ENCODE peak calls at places on chromosomes 5 and 9, in six cellular contexts. One of them, this sample, is unnamed.

GRCh38 chr5:132294728-132295504 is 722 bp downstream of the SLC22A4 start:
- DNase-seq in stimulated activated CD4-positive, alpha-beta T cell treated with anti-CD3 and anti-CD28 coated beads, Interleukin-2, amount 100 ng/mL, for 4 hours: peak
- DNase-seq in NCI-H510A treated with DMSO at 0.1 percent for 48 hours: peak
- DNase-seq in neuronal stem cell: no peak
- DNase-seq in brain microvascular endothelial cell: peak
- DNase-seq in astrocyte of the spinal cord: peak
- DNase-seq in this sample: peak

GRCh38 chr5:120695368-120695880 is 231.3 kb downstream of the PRR16 start:
- DNase-seq in stimulated activated CD4-positive, alpha-beta T cell treated with anti-CD3 and anti-CD28 coated beads, Interleukin-2, amount 100 ng/mL, for 4 hours: no peak
- DNase-seq in NCI-H510A treated with DMSO at 0.1 percent for 48 hours: no peak
- DNase-seq in neuronal stem cell: no peak
- DNase-seq in brain microvascular endothelial cell: no peak
- DNase-seq in astrocyte of the spinal cord: no peak
- DNase-seq in this sample: no peak

GRCh38 chr5:43425965-43426364 is 13.8 kb upstream of the CCL28 start:
- DNase-seq in stimulated activated CD4-positive, alpha-beta T cell treated with anti-CD3 and anti-CD28 coated beads, Interleukin-2, amount 100 ng/mL, for 4 hours: no peak
- DNase-seq in NCI-H510A treated with DMSO at 0.1 percent for 48 hours: no peak
- DNase-seq in neuronal stem cell: no peak
- DNase-seq in brain microvascular endothelial cell: peak
- DNase-seq in astrocyte of the spinal cord: peak
- DNase-seq in this sample: no peak

GRCh38 chr9:137534256-137535119 is 15.7 kb downstream of the PNPLA7 start:
- DNase-seq in stimulated activated CD4-positive, alpha-beta T cell treated with anti-CD3 and anti-CD28 coated beads, Interleukin-2, amount 100 ng/mL, for 4 hours: no peak
- DNase-seq in NCI-H510A treated with DMSO at 0.1 percent for 48 hours: peak
- DNase-seq in neuronal stem cell: no peak
- DNase-seq in brain microvascular endothelial cell: peak
- DNase-seq in astrocyte of the spinal cord: peak
- DNase-seq in this sample: peak

GRCh38 chr5:154501566-154501965 is 23.5 kb upstream of the HAND1 start:
- DNase-seq in stimulated activated CD4-positive, alpha-beta T cell treated with anti-CD3 and anti-CD28 coated beads, Interleukin-2, amount 100 ng/mL, for 4 hours: no peak
- DNase-seq in NCI-H510A treated with DMSO at 0.1 percent for 48 hours: no peak
- DNase-seq in neuronal stem cell: no peak
- DNase-seq in brain microvascular endothelial cell: no peak
- DNase-seq in astrocyte of the spinal cord: no peak
- DNase-seq in this sample: no peak

GRCh38 chr9:75181748-75182147 is 93.4 kb downstream of the OSTF1 start:
- DNase-seq in stimulated activated CD4-positive, alpha-beta T cell treated with anti-CD3 and anti-CD28 coated beads, Interleukin-2, amount 100 ng/mL, for 4 hours: no peak
- DNase-seq in NCI-H510A treated with DMSO at 0.1 percent for 48 hours: no peak
- DNase-seq in neuronal stem cell: no peak
- DNase-seq in brain microvascular endothelial cell: peak
- DNase-seq in astrocyte of the spinal cord: peak
- DNase-seq in this sample: no peak

GRCh38 chr9:131707677-131708612 is 31.9 kb downstream of the RAPGEF1 start:
- DNase-seq in stimulated activated CD4-positive, alpha-beta T cell treated with anti-CD3 and anti-CD28 coated beads, Interleukin-2, amount 100 ng/mL, for 4 hours: no peak
- DNase-seq in NCI-H510A treated with DMSO at 0.1 percent for 48 hours: peak
- DNase-seq in neuronal stem cell: no peak
- DNase-seq in brain microvascular endothelial cell: peak
- DNase-seq in astrocyte of the spinal cord: peak
- DNase-seq in this sample: peak

GRCh38 chr5:36177154-36177553 is 25.2 kb downstream of the SKP2 start:
- DNase-seq in stimulated activated CD4-positive, alpha-beta T cell treated with anti-CD3 and anti-CD28 coated beads, Interleukin-2, amount 100 ng/mL, for 4 hours: no peak
- DNase-seq in NCI-H510A treated with DMSO at 0.1 percent for 48 hours: no peak
- DNase-seq in neuronal stem cell: no peak
- DNase-seq in brain microvascular endothelial cell: no peak
- DNase-seq in astrocyte of the spinal cord: no peak
- DNase-seq in this sample: no peak

GRCh38 chr9:78064075-78064474 is 32.5 kb upstream of the GNAQ start:
- DNase-seq in stimulated activated CD4-positive, alpha-beta T cell treated with anti-CD3 and anti-CD28 coated beads, Interleukin-2, amount 100 ng/mL, for 4 hours: no peak
- DNase-seq in NCI-H510A treated with DMSO at 0.1 percent for 48 hours: no peak
- DNase-seq in neuronal stem cell: no peak
- DNase-seq in brain microvascular endothelial cell: no peak
- DNase-seq in astrocyte of the spinal cord: peak
- DNase-seq in this sample: no peak

GRCh38 chr9:4620046-4620765 is 41.9 kb upstream of the PLPP6 start:
- DNase-seq in stimulated activated CD4-positive, alpha-beta T cell treated with anti-CD3 and anti-CD28 coated beads, Interleukin-2, amount 100 ng/mL, for 4 hours: no peak
- DNase-seq in NCI-H510A treated with DMSO at 0.1 percent for 48 hours: no peak
- DNase-seq in neuronal stem cell: no peak
- DNase-seq in brain microvascular endothelial cell: no peak
- DNase-seq in astrocyte of the spinal cord: no peak
- DNase-seq in this sample: no peak

GRCh38 chr9:34653131-34653530 is 1.1 kb downstream of the IL11RA start:
- DNase-seq in stimulated activated CD4-positive, alpha-beta T cell treated with anti-CD3 and anti-CD28 coated beads, Interleukin-2, amount 100 ng/mL, for 4 hours: no peak
- DNase-seq in NCI-H510A treated with DMSO at 0.1 percent for 48 hours: no peak
- DNase-seq in neuronal stem cell: no peak
- DNase-seq in brain microvascular endothelial cell: peak
- DNase-seq in astrocyte of the spinal cord: no peak
- DNase-seq in this sample: no peak

GRCh38 chr9:94909965-94910730 is 183.6 kb downstream of the AOPEP start:
- DNase-seq in stimulated activated CD4-positive, alpha-beta T cell treated with anti-CD3 and anti-CD28 coated beads, Interleukin-2, amount 100 ng/mL, for 4 hours: no peak
- DNase-seq in NCI-H510A treated with DMSO at 0.1 percent for 48 hours: no peak
- DNase-seq in neuronal stem cell: no peak
- DNase-seq in brain microvascular endothelial cell: no peak
- DNase-seq in astrocyte of the spinal cord: no peak
- DNase-seq in this sample: no peak

GRCh38 chr9:113349434-113350337 is at the start of gene BSPRY:
- DNase-seq in stimulated activated CD4-positive, alpha-beta T cell treated with anti-CD3 and anti-CD28 coated beads, Interleukin-2, amount 100 ng/mL, for 4 hours: no peak
- DNase-seq in NCI-H510A treated with DMSO at 0.1 percent for 48 hours: peak
- DNase-seq in neuronal stem cell: no peak
- DNase-seq in brain microvascular endothelial cell: no peak
- DNase-seq in astrocyte of the spinal cord: no peak
- DNase-seq in this sample: no peak

GRCh38 chr9:134484479-134484878 is 157.1 kb upstream of the COL5A1 start:
- DNase-seq in stimulated activated CD4-positive, alpha-beta T cell treated with anti-CD3 and anti-CD28 coated beads, Interleukin-2, amount 100 ng/mL, for 4 hours: no peak
- DNase-seq in NCI-H510A treated with DMSO at 0.1 percent for 48 hours: no peak
- DNase-seq in neuronal stem cell: no peak
- DNase-seq in brain microvascular endothelial cell: no peak
- DNase-seq in astrocyte of the spinal cord: no peak
- DNase-seq in this sample: no peak

GRCh38 chr5:66915531-66915930 is 281.1 kb downstream of the CD180 start:
- DNase-seq in stimulated activated CD4-positive, alpha-beta T cell treated with anti-CD3 and anti-CD28 coated beads, Interleukin-2, amount 100 ng/mL, for 4 hours: no peak
- DNase-seq in NCI-H510A treated with DMSO at 0.1 percent for 48 hours: no peak
- DNase-seq in neuronal stem cell: no peak
- DNase-seq in brain microvascular endothelial cell: no peak
- DNase-seq in astrocyte of the spinal cord: no peak
- DNase-seq in this sample: no peak

GRCh38 chr9:126564716-126565115 is 49.0 kb upstream of the LMX1B start:
- DNase-seq in stimulated activated CD4-positive, alpha-beta T cell treated with anti-CD3 and anti-CD28 coated beads, Interleukin-2, amount 100 ng/mL, for 4 hours: no peak
- DNase-seq in NCI-H510A treated with DMSO at 0.1 percent for 48 hours: no peak
- DNase-seq in neuronal stem cell: no peak
- DNase-seq in brain microvascular endothelial cell: no peak
- DNase-seq in astrocyte of the spinal cord: no peak
- DNase-seq in this sample: no peak

GRCh38 chr5:133687212-133688051 is 75.1 kb upstream of the FSTL4 start:
- DNase-seq in stimulated activated CD4-positive, alpha-beta T cell treated with anti-CD3 and anti-CD28 coated beads, Interleukin-2, amount 100 ng/mL, for 4 hours: no peak
- DNase-seq in NCI-H510A treated with DMSO at 0.1 percent for 48 hours: no peak
- DNase-seq in neuronal stem cell: no peak
- DNase-seq in brain microvascular endothelial cell: no peak
- DNase-seq in astrocyte of the spinal cord: no peak
- DNase-seq in this sample: no peak

GRCh38 chr9:127015926-127016512 is 101.4 kb downstream of the RALGPS1 start:
- DNase-seq in stimulated activated CD4-positive, alpha-beta T cell treated with anti-CD3 and anti-CD28 coated beads, Interleukin-2, amount 100 ng/mL, for 4 hours: no peak
- DNase-seq in NCI-H510A treated with DMSO at 0.1 percent for 48 hours: no peak
- DNase-seq in neuronal stem cell: no peak
- DNase-seq in brain microvascular endothelial cell: no peak
- DNase-seq in astrocyte of the spinal cord: no peak
- DNase-seq in this sample: no peak

GRCh38 chr5:169964247-169964646 is 16.0 kb downstream of the INSYN2B start:
- DNase-seq in stimulated activated CD4-positive, alpha-beta T cell treated with anti-CD3 and anti-CD28 coated beads, Interleukin-2, amount 100 ng/mL, for 4 hours: no peak
- DNase-seq in NCI-H510A treated with DMSO at 0.1 percent for 48 hours: no peak
- DNase-seq in neuronal stem cell: no peak
- DNase-seq in brain microvascular endothelial cell: no peak
- DNase-seq in astrocyte of the spinal cord: no peak
- DNase-seq in this sample: no peak

GRCh38 chr5:162752612-162753011 is 684.8 kb upstream of the CCNG1 start:
- DNase-seq in stimulated activated CD4-positive, alpha-beta T cell treated with anti-CD3 and anti-CD28 coated beads, Interleukin-2, amount 100 ng/mL, for 4 hours: no peak
- DNase-seq in NCI-H510A treated with DMSO at 0.1 percent for 48 hours: no peak
- DNase-seq in neuronal stem cell: no peak
- DNase-seq in brain microvascular endothelial cell: no peak
- DNase-seq in astrocyte of the spinal cord: no peak
- DNase-seq in this sample: no peak

GRCh38 chr5:57221049-57221568 is 47.2 kb downstream of the GPBP1 start:
- DNase-seq in stimulated activated CD4-positive, alpha-beta T cell treated with anti-CD3 and anti-CD28 coated beads, Interleukin-2, amount 100 ng/mL, for 4 hours: no peak
- DNase-seq in NCI-H510A treated with DMSO at 0.1 percent for 48 hours: peak
- DNase-seq in neuronal stem cell: peak
- DNase-seq in brain microvascular endothelial cell: peak
- DNase-seq in astrocyte of the spinal cord: peak
- DNase-seq in this sample: peak